ENCODE peak calls at places on chromosomes 4 and X, in six cellular contexts. H is H1, G is GM12878, E is K562, X is HL-60, W is SK-N-SH. Q is an unnamed sample.

GRCh38 chr4:152290522-152290921 is 245.4 kb downstream of the FBXW7 start:
- DNase-seq in E (no peak), X (peak), W (no peak), G (no peak), H (no peak), Q (no peak)

GRCh38 chr4:85812776-85813175 is 337.8 kb downstream of the ARHGAP24 start:
- DNase-seq in W (no peak), H (no peak), X (no peak), E (no peak), G (no peak), Q (no peak)

GRCh38 chrX:70013483-70014222 is 36.1 kb downstream of the AWAT2 start:
- DNase-seq in W (no peak), H (no peak), E (no peak), X (no peak), G (no peak), Q (no peak)

GRCh38 chr4:106238819-106239420 is 77.1 kb downstream of the TBCK start:
- DNase-seq in G (no peak), X (no peak), E (peak), W (peak), H (peak), Q (peak)

GRCh38 chrX:97806238-97806637 is 922.5 kb downstream of the RPA4 start:
- DNase-seq in E (no peak), G (no peak), H (no peak), W (no peak), X (no peak), Q (no peak)

GRCh38 chrX:46777971-46778810 is 19.3 kb upstream of the SLC9A7 start:
- DNase-seq in E (no peak), X (no peak), W (no peak), H (no peak), G (no peak), Q (peak)

GRCh38 chrX:38438321-38438720 is 85.9 kb downstream of the OTC start:
- DNase-seq in W (peak), E (no peak), G (no peak), X (no peak), H (peak), Q (no peak)

GRCh38 chr4:98261291-98262271 is at the start of gene RAP1GDS1:
- DNase-seq in X (peak), H (peak), W (peak), G (no peak), E (peak), Q (peak)

GRCh38 chr4:184080674-184081073 is 137.0 kb downstream of the ENPP6 start:
- DNase-seq in X (no peak), H (no peak), E (no peak), G (no peak), W (no peak), Q (peak)

GRCh38 chr4:8683462-8683861 is 90.9 kb downstream of the CPZ start:
- DNase-seq in H (no peak), E (no peak), G (no peak), W (no peak), X (no peak), Q (no peak)

GRCh38 chr4:174828845-174829701 is at the start of gene GLRA3:
- DNase-seq in X (no peak), H (peak), G (no peak), W (peak), E (peak), Q (peak)

GRCh38 chrX:33065415-33065814 is 145.9 kb downstream of the DMD start:
- DNase-seq in E (no peak), X (no peak), G (no peak), W (no peak), H (no peak), Q (no peak)

GRCh38 chr4:123672987-123673386 is 276.4 kb downstream of the SPRY1 start:
- DNase-seq in E (no peak), W (no peak), H (no peak), G (no peak), X (peak), Q (no peak)

GRCh38 chr4:172648471-172648870 is 520.1 kb upstream of the GALNT7 start:
- DNase-seq in G (no peak), E (no peak), X (no peak), H (no peak), W (no peak), Q (no peak)

GRCh38 chr4:185774815-185775684 is 36.9 kb downstream of the SORBS2 start:
- DNase-seq in W (no peak), X (no peak), E (no peak), G (no peak), H (no peak), Q (no peak)

GRCh38 chrX:8914636-8915035 is 113.5 kb upstream of the FAM9A start:
- DNase-seq in W (no peak), E (no peak), X (no peak), H (no peak), G (no peak), Q (no peak)

GRCh38 chr4:108004646-108005045 is 15.0 kb downstream of the HADH start:
- DNase-seq in W (no peak), G (no peak), H (no peak), X (no peak), E (no peak), Q (no peak)

GRCh38 chrX:120536056-120536455 is 24.7 kb downstream of the CUL4B start:
- DNase-seq in H (no peak), E (no peak), X (no peak), G (no peak), W (no peak), Q (no peak)

GRCh38 chr4:77538574-77539157 is 67.0 kb upstream of the CXCL13 start:
- DNase-seq in H (no peak), E (no peak), X (no peak), W (no peak), G (no peak), Q (peak)

GRCh38 chr4:174365018-174365587 is 81.4 kb downstream of the CEP44 start:
- DNase-seq in G (no peak), W (peak), E (peak), X (peak), H (no peak), Q (peak)

GRCh38 chrX:274904-275475 is 6.2 kb upstream of the PLCXD1 start:
- DNase-seq in E (no peak), X (peak), G (no peak), H (peak), W (no peak), Q (peak)

GRCh38 chr4:102780476-102781144 is 19.8 kb upstream of the MANBA start:
- DNase-seq in X (no peak), G (no peak), H (no peak), E (peak), W (no peak), Q (peak)

GRCh38 chr4:24550773-24551172 is 33.6 kb downstream of the DHX15 start:
- DNase-seq in E (no peak), X (no peak), W (no peak), G (no peak), H (no peak), Q (no peak)

GRCh38 chrX:101595739-101596419 is 21.9 kb downstream of the ARMCX6 start:
- DNase-seq in G (peak), W (peak), E (peak), X (peak), H (no peak), Q (peak)

GRCh38 chr4:89681671-89682070 is 155.3 kb downstream of the SNCA start:
- DNase-seq in G (no peak), W (no peak), H (no peak), X (no peak), E (no peak), Q (no peak)

GRCh38 chrX:153953342-153953830 is 8.9 kb upstream of the RENBP start:
- DNase-seq in X (no peak), G (no peak), H (peak), E (peak), W (peak), Q (peak)

GRCh38 chr4:152150214-152150613 is 385.7 kb downstream of the FBXW7 start:
- DNase-seq in H (no peak), W (no peak), X (no peak), G (no peak), E (no peak), Q (no peak)

GRCh38 chr4:15002659-15003440 is 569 bp downstream of the CPEB2 start:
- DNase-seq in X (no peak), G (peak), W (peak), E (peak), H (peak), Q (peak)

GRCh38 chr4:15003441-15003890 is 1.2 kb downstream of the CPEB2 start:
- DNase-seq in E (peak), W (peak), X (no peak), G (no peak), H (peak), Q (no peak)

GRCh38 chr4:15004701-15005301 is 2.5 kb downstream of the CPEB2 start:
- DNase-seq in G (no peak), W (peak), X (no peak), H (peak), E (peak), Q (peak)

GRCh38 chr4:15005474-15006115 is 3.3 kb downstream of the CPEB2 start:
- DNase-seq in E (no peak), X (no peak), W (no peak), H (no peak), G (no peak), Q (no peak)

DNA sequence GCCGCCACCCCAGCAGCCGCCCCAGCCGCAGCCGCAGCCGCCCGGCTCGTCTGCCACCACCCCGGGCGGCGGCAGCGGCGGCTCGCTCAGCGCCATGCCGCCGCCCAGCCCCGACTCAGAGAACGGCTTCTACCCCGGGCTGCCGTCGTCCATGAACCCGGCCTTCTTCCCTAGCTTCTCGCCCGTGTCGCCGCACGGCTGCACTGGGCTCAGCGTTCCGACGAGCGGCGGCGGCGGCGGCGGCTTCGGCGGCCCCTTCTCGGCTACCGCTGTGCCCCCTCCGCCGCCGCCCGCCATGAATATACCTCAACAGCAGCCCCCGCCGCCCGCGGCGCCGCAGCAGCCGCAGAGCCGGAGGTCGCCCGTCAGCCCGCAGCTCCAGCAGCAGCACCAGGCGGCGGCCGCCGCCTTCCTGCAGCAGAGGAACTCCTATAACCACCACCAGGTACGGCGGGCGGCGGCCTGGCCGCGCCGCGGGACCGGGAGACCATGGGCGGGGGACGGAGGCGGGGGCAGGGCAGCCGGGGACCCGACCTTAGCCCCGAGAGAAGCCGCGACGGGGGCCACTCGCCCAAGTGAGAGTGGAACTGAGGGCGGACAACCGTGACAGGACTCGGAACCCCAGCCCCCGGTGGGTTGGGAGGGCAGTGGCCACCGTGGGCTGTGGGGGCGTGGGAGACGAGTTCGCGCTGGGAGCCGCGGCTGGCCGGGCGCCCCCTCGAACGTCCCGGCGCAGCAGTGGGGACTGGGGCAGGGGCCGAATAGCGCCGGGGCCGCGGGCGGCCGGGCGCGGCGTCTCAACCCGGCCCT is 1.8 kb downstream of the CPEB2 start:
- DNase-seq in G (no peak), H (peak), X (no peak), E (peak), W (peak), Q (no peak)
- TF ChIP-seq GABPA in G (no peak), H (no peak), X (no peak), E (no peak), W (no peak), Q (no peak)

GRCh38 chrX:24082446-24082845 is 27.7 kb downstream of the EIF2S3 start:
- DNase-seq in G (no peak), X (no peak), H (no peak), W (no peak), E (no peak), Q (no peak)

GRCh38 chrX:24080670-24081069 is 25.9 kb downstream of the EIF2S3 start:
- DNase-seq in W (no peak), H (no peak), G (peak), E (no peak), X (no peak), Q (no peak)

GRCh38 chrX:24085133-24085532 is 30.4 kb downstream of the EIF2S3 start:
- DNase-seq in X (no peak), E (no peak), W (no peak), H (no peak), G (no peak), Q (no peak)

GRCh38 chrX:24079405-24079804 is 24.6 kb downstream of the EIF2S3 start:
- DNase-seq in X (no peak), W (no peak), E (no peak), H (no peak), G (no peak), Q (no peak)

GRCh38 chrX:24081661-24082154 is 27.0 kb downstream of the EIF2S3 start:
- DNase-seq in W (peak), E (no peak), X (no peak), G (no peak), H (peak), Q (peak)
- TF ChIP-seq GABPA in W (no peak), E (no peak), X (no peak), G (no peak), H (no peak), Q (no peak)

DNA sequence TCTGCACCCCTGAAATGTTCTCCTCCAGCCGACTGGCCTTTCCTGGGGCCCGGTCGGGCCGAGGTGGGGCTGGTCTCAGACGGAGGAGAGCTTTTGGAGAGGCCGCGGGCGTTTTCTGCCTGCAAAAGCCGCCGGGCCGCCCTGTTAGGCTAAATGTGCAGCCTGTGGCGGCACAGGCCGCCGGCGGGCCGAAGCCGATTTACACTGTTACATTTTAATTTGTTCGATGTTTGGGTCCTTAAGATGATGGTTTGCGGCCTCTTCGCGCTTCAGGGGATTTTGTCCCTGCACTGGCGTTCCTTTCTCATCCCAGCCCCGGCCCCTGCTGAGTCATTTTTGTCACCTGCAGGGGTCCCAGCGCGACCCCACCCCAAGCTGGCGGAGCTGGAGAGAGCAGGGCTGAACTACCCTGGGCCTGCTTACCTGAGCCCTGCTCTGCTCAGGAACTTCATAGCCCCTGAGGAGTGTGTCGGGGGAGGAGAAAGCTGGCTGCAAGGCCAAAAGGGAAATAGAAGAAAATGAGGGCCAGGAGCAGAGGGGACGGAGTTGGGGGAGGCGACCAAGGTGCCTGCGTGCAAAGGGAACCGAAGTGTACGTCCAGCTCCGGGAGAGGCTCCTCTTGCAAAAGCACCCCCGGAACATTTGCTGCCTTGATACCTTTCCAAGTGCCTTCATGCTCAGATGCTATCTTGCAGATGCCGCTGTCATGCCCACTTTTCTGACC is 861 bp upstream of the RBBP7 start:
- DNase-seq in G (no peak), W (peak), E (no peak), H (peak), X (no peak), Q (no peak)
- TF ChIP-seq GABPA in G (no peak), W (no peak), E (no peak), H (no peak), X (no peak), Q (no peak)

GRCh38 chr4:176999943-177000543 is 207.3 kb upstream of the VEGFC start:
- DNase-seq in G (no peak), H (no peak), X (no peak), E (no peak), W (no peak), Q (no peak)
- TF ChIP-seq GABPA in G (no peak), H (no peak), X (no peak), E (no peak), W (no peak), Q (no peak)

GRCh38 chr4:139595989-139596679 is 40.1 kb upstream of the SETD7 start:
- DNase-seq in H (no peak), X (no peak), W (no peak), G (no peak), E (no peak), Q (no peak)
- TF ChIP-seq GABPA in H (no peak), X (no peak), W (no peak), G (no peak), E (no peak), Q (no peak)

Q was measured in HepG2.